ENCODE peak calls at places on chromosomes 2 and 18, in ten cellular contexts. R is naive thymus-derived CD4-positive, alpha-beta T cell; H is sigmoid colon; T is IMR-90; W is fibroblast of lung; Q is small intestine; B is coronary artery; X is A549; J is epithelial cell of prostate; U is neuronal stem cell. Z is an unnamed sample.

GRCh38 chr2:217392930-217393584 is 533.2 kb upstream of the TNP1 start:
- DNase-seq in R (no peak), H (no peak), B (no peak), W (no peak), J (no peak), U (no peak), X (no peak), Q (no peak), T (peak), Z (peak)

GRCh38 chr18:71426441-71426840 is 1117.7 kb downstream of the CBLN2 start:
- DNase-seq in W (no peak), U (no peak), T (no peak), X (no peak), J (no peak), H (no peak), B (no peak), Q (no peak), R (no peak), Z (no peak)

GRCh38 chr2:214529021-214529420 is 118.2 kb downstream of the VWC2L start:
- DNase-seq in H (no peak), J (no peak), W (no peak), B (no peak), U (no peak), Q (no peak), R (no peak), T (no peak), X (no peak), Z (no peak)

GRCh38 chr2:189826039-189826438 is 41.8 kb downstream of the PMS1 start:
- DNase-seq in T (no peak), U (peak), Q (no peak), H (no peak), R (no peak), X (no peak), B (no peak), W (no peak), J (no peak), Z (no peak)

GRCh38 chr18:55343396-55344073 is 244.5 kb downstream of the TCF4 start:
- DNase-seq in J (no peak), R (no peak), H (no peak), T (peak), X (peak), U (no peak), Q (no peak), W (peak), B (no peak), Z (peak)

GRCh38 chr2:71605173-71605641 is 151.8 kb downstream of the DYSF start:
- DNase-seq in U (no peak), W (no peak), B (no peak), J (no peak), Q (no peak), T (no peak), R (no peak), X (no peak), H (peak), Z (no peak)

GRCh38 chr18:74661008-74661407 is 63.3 kb downstream of the ZNF407 start:
- DNase-seq in T (no peak), H (no peak), U (no peak), B (no peak), X (no peak), J (no peak), W (no peak), R (no peak), Q (no peak), Z (no peak)

GRCh38 chr2:49972699-49973098 is 818.4 kb upstream of the FSHR start:
- DNase-seq in H (no peak), X (no peak), R (no peak), T (no peak), U (peak), J (no peak), B (no peak), Q (no peak), W (no peak), Z (no peak)

GRCh38 chr18:49677081-49677480 is 115.2 kb downstream of the LIPG start:
- DNase-seq in R (no peak), B (no peak), U (no peak), H (no peak), Q (no peak), J (no peak), W (peak), X (no peak), T (no peak), Z (no peak)

GRCh38 chr18:36697905-36698304 is 130.9 kb downstream of the TPGS2 start:
- DNase-seq in J (peak), Q (no peak), H (no peak), T (peak), B (no peak), R (no peak), U (no peak), X (no peak), W (peak), Z (peak)

GRCh38 chr2:205903549-205904129 is 182.3 kb downstream of the INO80D start:
- DNase-seq in T (no peak), W (no peak), R (no peak), U (peak), Q (peak), X (peak), H (no peak), B (no peak), J (no peak), Z (peak)

GRCh38 chr2:174059178-174059874 is 94.2 kb upstream of the SP3 start:
- DNase-seq in R (no peak), H (no peak), X (peak), W (peak), T (peak), J (peak), Q (no peak), B (no peak), U (no peak), Z (peak)

GRCh38 chr2:98012561-98012979 is 16.8 kb upstream of the TMEM131 start:
- DNase-seq in T (no peak), U (no peak), R (no peak), H (no peak), W (no peak), B (no peak), J (no peak), X (no peak), Q (no peak), Z (no peak)

GRCh38 chr2:218394298-218395089 is 5.2 kb upstream of the CTDSP1 start:
- DNase-seq in W (no peak), U (no peak), J (no peak), X (no peak), R (no peak), H (peak), Q (no peak), T (no peak), B (peak), Z (no peak)

GRCh38 chr2:237403024-237403882 is 10.7 kb downstream of the COL6A3 start:
- DNase-seq in Q (no peak), R (no peak), U (no peak), X (no peak), B (no peak), H (peak), W (peak), T (peak), J (no peak), Z (peak)

GRCh38 chr2:12965540-12966269 is 249.0 kb downstream of the TRIB2 start:
- DNase-seq in X (no peak), W (peak), Q (peak), U (no peak), T (peak), R (peak), J (no peak), B (no peak), H (no peak), Z (peak)

GRCh38 chr2:17578466-17578928 is 38.0 kb downstream of the VSNL1 start:
- DNase-seq in W (no peak), B (no peak), R (no peak), U (no peak), H (no peak), T (no peak), J (no peak), X (no peak), Q (no peak), Z (no peak)

GRCh38 chr18:55420665-55420964 is 167.4 kb downstream of the TCF4 start:
- DNase-seq in W (no peak), Q (no peak), J (no peak), U (no peak), R (no peak), X (no peak), H (no peak), B (no peak), T (no peak), Z (no peak)

GRCh38 chr18:22257022-22257543 is 87.7 kb downstream of the GATA6 start:
- DNase-seq in R (no peak), Q (no peak), U (no peak), H (no peak), T (no peak), J (no peak), W (no peak), X (no peak), B (no peak), Z (peak)

GRCh38 chr2:2645162-2645855 is 314.2 kb upstream of the MYT1L start:
- DNase-seq in W (no peak), U (no peak), Q (no peak), J (no peak), X (no peak), B (no peak), T (no peak), R (no peak), H (peak), Z (no peak)

GRCh38 chr2:19580830-19581229 is 222.4 kb upstream of the OSR1 start:
- DNase-seq in T (peak), X (no peak), H (no peak), B (no peak), W (peak), R (no peak), J (no peak), U (no peak), Q (no peak), Z (no peak)

GRCh38 chr2:138760693-138761092 is 19.5 kb downstream of the NXPH2 start:
- DNase-seq in Q (no peak), W (peak), U (no peak), H (no peak), J (no peak), X (no peak), T (no peak), B (no peak), R (no peak), Z (no peak)

GRCh38 chr2:181471783-181472182 is 14.6 kb downstream of the ITGA4 start:
- DNase-seq in X (no peak), W (peak), U (no peak), R (no peak), B (no peak), J (no peak), T (no peak), H (no peak), Q (no peak), Z (no peak)

GRCh38 chr18:28512357-28512756 is 335.4 kb upstream of the CDH2 start:
- DNase-seq in W (no peak), U (no peak), B (no peak), R (no peak), J (no peak), X (no peak), Q (peak), H (no peak), T (no peak), Z (peak)

GRCh38 chr18:78683191-78684010 is 296.2 kb upstream of the SALL3 start:
- DNase-seq in W (no peak), X (no peak), R (no peak), B (no peak), T (no peak), H (peak), U (no peak), J (no peak), Q (no peak), Z (no peak)

GRCh38 chr18:50034029-50034428 is 160.9 kb downstream of the MYO5B start:
- DNase-seq in X (no peak), B (no peak), R (no peak), J (no peak), H (no peak), W (no peak), U (no peak), T (no peak), Q (no peak), Z (no peak)

GRCh38 chr2:85787282-85787980 is 33.6 kb downstream of the ATOH8 start:
- DNase-seq in B (no peak), T (no peak), R (no peak), X (no peak), H (peak), U (no peak), J (no peak), Q (no peak), W (no peak), Z (no peak)

GRCh38 chr18:65567372-65567771 is 183.4 kb upstream of the CDH7 start:
- DNase-seq in W (no peak), R (no peak), H (no peak), B (no peak), X (peak), Q (no peak), T (no peak), U (no peak), J (no peak), Z (no peak)

GRCh38 chr2:118202707-118203303 is 114.5 kb downstream of the INSIG2 start:
- DNase-seq in J (no peak), X (peak), W (peak), Q (peak), U (no peak), T (peak), B (no peak), R (peak), H (no peak), Z (peak)

GRCh38 chr2:207239754-207240494 is 74.2 kb upstream of the KLF7 start:
- DNase-seq in U (no peak), W (peak), Q (no peak), R (peak), X (no peak), B (no peak), J (peak), T (peak), H (no peak), Z (peak)

GRCh38 chr2:51782874-51783765 is 751.2 kb upstream of the NRXN1 start:
- DNase-seq in J (peak), B (no peak), T (peak), X (peak), W (peak), U (no peak), R (no peak), H (no peak), Q (no peak), Z (peak)

GRCh38 chr2:85672486-85672885 is 4.5 kb upstream of the SFTPB start:
- DNase-seq in J (no peak), B (no peak), Q (no peak), U (no peak), W (no peak), T (no peak), X (no peak), R (no peak), H (peak), Z (no peak)

GRCh38 chr2:98476192-98476868 is 31.7 kb downstream of the INPP4A start:
- DNase-seq in B (no peak), U (no peak), T (peak), W (no peak), H (peak), J (peak), Q (peak), X (no peak), R (no peak), Z (peak)

GRCh38 chr18:14086459-14087231 is 45.6 kb downstream of the ZNF519 start:
- DNase-seq in T (peak), R (no peak), H (no peak), W (peak), U (peak), J (no peak), Q (peak), X (peak), B (no peak), Z (peak)

GRCh38 chr2:36339819-36340218 is 15.8 kb upstream of the CRIM1 start:
- DNase-seq in J (no peak), T (peak), B (no peak), W (peak), U (no peak), H (no peak), Q (no peak), R (no peak), X (no peak), Z (peak)

GRCh38 chr2:27752551-27753237 is 18.8 kb upstream of the MRPL33 start:
- DNase-seq in B (no peak), W (no peak), R (no peak), X (no peak), U (no peak), J (no peak), H (no peak), T (no peak), Q (peak), Z (no peak)

GRCh38 chr2:150570712-150571111 is 83.2 kb upstream of the RND3 start:
- DNase-seq in J (no peak), T (peak), X (peak), R (no peak), U (no peak), Q (no peak), B (no peak), W (peak), H (no peak), Z (peak)

GRCh38 chr2:177264209-177264538 is 353 bp downstream of the NFE2L2 start:
- DNase-seq in B (no peak), J (no peak), U (no peak), R (no peak), T (peak), H (peak), Q (no peak), W (no peak), X (peak), Z (peak)

GRCh38 chr2:177264539-177265385 is at the start of gene NFE2L2:
- DNase-seq in X (peak), B (peak), Q (peak), T (peak), H (peak), R (peak), U (peak), J (no peak), W (peak), Z (peak)

GRCh38 chr2:177265834-177266817 is 1.6 kb upstream of the NFE2L2 start:
- DNase-seq in X (peak), U (no peak), B (no peak), W (peak), H (no peak), R (peak), T (peak), Q (peak), J (no peak), Z (peak)

GRCh38 chr2:177263451-177264208 is 897 bp downstream of the NFE2L2 start:
- DNase-seq in J (peak), W (peak), X (peak), R (peak), H (peak), B (peak), T (peak), Q (peak), U (peak), Z (peak)

DNA sequence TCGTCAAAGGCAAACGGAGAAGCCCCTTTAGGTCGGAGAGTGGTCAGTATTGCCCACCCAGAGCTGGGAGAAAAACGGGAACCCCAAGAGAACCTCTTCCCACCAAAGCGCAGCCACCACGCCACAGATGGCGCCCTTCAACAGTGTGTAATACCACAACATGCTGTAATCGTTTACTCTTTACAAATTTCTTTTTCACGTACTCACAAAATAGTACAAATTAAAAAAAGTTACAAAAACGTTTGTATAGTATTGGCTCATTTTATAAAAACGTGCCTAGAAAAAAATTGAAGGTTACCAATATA is 811 bp upstream of the NFE2L2 start:
- DNase-seq in T (peak), X (no peak), W (peak), B (no peak), H (no peak), J (no peak), Q (no peak), U (no peak), R (peak), Z (peak)
- H3K27ac ChIP-seq in T (peak), X (peak), W (peak), B (peak), H (peak), J (peak), Q (peak), U (peak), R (peak), Z (peak)

GRCh38 chr2:6972067-6972710 is 55.0 kb downstream of the RNF144A start:
- DNase-seq in T (no peak), B (peak), U (no peak), H (no peak), J (no peak), R (no peak), X (no peak), Q (no peak), W (no peak), Z (no peak)

GRCh38 chr2:6975988-6976387 is 58.8 kb downstream of the RNF144A start:
- DNase-seq in H (no peak), T (no peak), J (no peak), R (no peak), B (peak), W (peak), U (no peak), Q (peak), X (peak), Z (no peak)

GRCh38 chr2:6970976-6971480 is 53.8 kb downstream of the RNF144A start:
- DNase-seq in H (no peak), T (no peak), Q (no peak), B (no peak), U (no peak), W (no peak), J (no peak), R (no peak), X (no peak), Z (no peak)

GRCh38 chr2:6971502-6971901 is 54.3 kb downstream of the RNF144A start:
- DNase-seq in B (no peak), T (no peak), U (no peak), R (no peak), J (no peak), X (no peak), W (no peak), Q (no peak), H (no peak), Z (no peak)

GRCh38 chr2:6973895-6974545 is 56.8 kb downstream of the RNF144A start:
- DNase-seq in H (no peak), W (peak), Q (no peak), T (no peak), R (no peak), J (peak), U (no peak), B (no peak), X (no peak), Z (peak)
- H3K27ac ChIP-seq in H (no peak), W (no peak), Q (no peak), T (no peak), R (no peak), J (no peak), U (no peak), B (no peak), X (no peak), Z (no peak)

DNA sequence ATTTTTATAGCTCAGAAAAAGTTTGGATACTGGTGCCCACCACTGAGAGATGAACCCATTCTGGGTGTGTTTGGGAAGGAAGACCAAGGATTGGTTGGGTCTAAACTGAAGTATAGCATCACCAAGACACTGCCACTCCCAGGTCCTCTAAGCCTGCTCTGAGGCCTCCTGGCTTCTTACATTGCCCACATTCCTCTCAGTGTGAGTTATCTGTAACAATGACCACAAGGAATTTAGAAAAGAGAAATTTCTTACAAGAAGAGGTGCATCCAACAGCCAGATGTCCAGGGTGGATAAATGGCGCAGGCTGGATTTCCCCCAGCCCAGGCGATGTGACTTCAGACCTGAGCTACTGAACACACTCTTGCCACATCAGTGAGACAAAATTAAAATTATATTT is 1.6 kb upstream of the GPR45 start:
- DNase-seq in W (peak), B (no peak), T (peak), J (no peak), Q (no peak), X (peak), H (no peak), R (no peak), U (no peak), Z (peak)
- H3K27ac ChIP-seq in W (no peak), B (no peak), T (no peak), J (no peak), Q (no peak), X (no peak), H (no peak), R (no peak), U (no peak), Z (peak)

DNA sequence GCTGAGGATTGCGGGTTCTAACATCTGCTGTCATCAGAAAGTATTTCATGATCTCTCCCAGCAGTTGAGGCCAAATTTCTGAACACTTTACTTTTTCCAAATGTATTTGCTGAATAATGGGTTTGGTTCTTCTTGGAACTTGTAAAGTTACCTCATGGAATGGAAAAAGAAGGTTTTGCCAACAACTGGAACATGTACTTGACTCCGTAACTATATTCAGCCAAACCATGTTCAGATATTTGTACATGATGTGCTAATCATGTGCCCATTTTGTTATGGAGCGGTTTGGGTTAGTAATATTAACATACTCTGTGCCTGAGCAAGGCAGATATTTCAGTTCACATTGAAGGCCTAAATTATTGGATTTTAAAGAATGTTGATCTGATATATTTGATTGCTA is 119.6 kb downstream of the LCLAT1 start:
- DNase-seq in Q (no peak), B (no peak), J (no peak), T (no peak), R (no peak), W (no peak), H (no peak), U (no peak), X (no peak), Z (peak)
- H3K27ac ChIP-seq in Q (no peak), B (peak), J (no peak), T (no peak), R (no peak), W (no peak), H (no peak), U (no peak), X (no peak), Z (peak)

GRCh38 chr18:34834897-34835296 is 124.8 kb downstream of the DTNA start:
- DNase-seq in U (no peak), X (no peak), J (no peak), R (no peak), W (peak), H (no peak), B (no peak), Q (no peak), T (no peak), Z (peak)
- H3K27ac ChIP-seq in U (no peak), X (no peak), J (no peak), R (no peak), W (no peak), H (peak), B (peak), Q (no peak), T (no peak), Z (no peak)